ENCODE peak calls at places on chromosomes 11 and 22, in six cellular contexts. C, N, B, F, U and G are unnamed samples.
A peak's percentile ranks its signal among the peaks of the same experiment; 100 is the strongest.

GRCh38 chr22:42368379-42369249 is 63.6 kb downstream of the NFAM1 start:
- DNase-seq in C (no peak), N (no peak), B (no peak), F (no peak), U (peak; percentile 77), G (no peak)

GRCh38 chr22:23424031-23424430 is 156.1 kb downstream of the IGLL1 start:
- DNase-seq in C (no peak), N (no peak), B (no peak), F (no peak), U (no peak), G (no peak)

GRCh38 chr11:66226111-66226510 is 42.3 kb upstream of the RAB1B start:
- DNase-seq in C (no peak), N (no peak), B (no peak), F (no peak), U (no peak), G (no peak)

GRCh38 chr11:12727556-12728070 is 53.4 kb downstream of the TEAD1 start:
- DNase-seq in C (peak; percentile 44), N (no peak), B (no peak), F (no peak), U (no peak), G (no peak)

GRCh38 chr11:70409437-70409836 is 11.1 kb downstream of the CTTN start:
- DNase-seq in C (no peak), N (no peak), B (no peak), F (no peak), U (no peak), G (no peak)

GRCh38 chr11:112128483-112129121 is 35.3 kb downstream of the IL18 start:
- DNase-seq in C (peak; percentile 84), N (peak; percentile 85), B (no peak), F (no peak), U (peak; percentile 68), G (no peak)

GRCh38 chr11:128917144-128917684 is 25.5 kb downstream of the TP53AIP1 start:
- DNase-seq in C (no peak), N (no peak), B (no peak), F (no peak), U (no peak), G (no peak)

GRCh38 chr11:83024270-83024854 is 47.3 kb downstream of the RAB30 start:
- DNase-seq in C (no peak), N (no peak), B (no peak), F (no peak), U (no peak), G (no peak)

GRCh38 chr11:104036603-104037394 is at the start of gene DDI1:
- DNase-seq in C (no peak), N (no peak), B (no peak), F (no peak), U (no peak), G (no peak)

GRCh38 chr22:47411006-47411405 is 648.6 kb downstream of the TBC1D22A start:
- DNase-seq in C (no peak), N (no peak), B (no peak), F (no peak), U (no peak), G (no peak)

GRCh38 chr11:75802022-75802912 is 12.7 kb upstream of the UVRAG start:
- DNase-seq in C (no peak), N (no peak), B (no peak), F (no peak), U (no peak), G (no peak)